ENCODE peak calls at places on chromosomes 7 and 10, in eight cellular contexts. One of them, this sample, is unnamed.

GRCh38 chr10:122499012-122499411 is 37.7 kb downstream of the HTRA1 start:
- DNase-seq in left cardiac atrium: no peak
- DNase-seq in NCI-H446 treated with DMSO at 0.1 percent for 48 hours: no peak
- DNase-seq in glutamatergic neuron: no peak
- DNase-seq in GM20000: no peak
- DNase-seq in prostate gland: no peak
- DNase-seq in naive thymus-derived CD4-positive, alpha-beta T cell: no peak
- DNase-seq in endothelial cell: no peak
- DNase-seq in this sample: no peak

GRCh38 chr10:97574374-97575100 is 2.0 kb downstream of the ANKRD2 start:
- DNase-seq in left cardiac atrium: peak
- DNase-seq in NCI-H446 treated with DMSO at 0.1 percent for 48 hours: peak
- DNase-seq in glutamatergic neuron: no peak
- DNase-seq in GM20000: no peak
- DNase-seq in prostate gland: peak
- DNase-seq in naive thymus-derived CD4-positive, alpha-beta T cell: no peak
- DNase-seq in endothelial cell: no peak
- DNase-seq in this sample: no peak

GRCh38 chr10:29579455-29579970 is 55.3 kb downstream of the SVIL start:
- DNase-seq in left cardiac atrium: no peak
- DNase-seq in NCI-H446 treated with DMSO at 0.1 percent for 48 hours: no peak
- DNase-seq in glutamatergic neuron: no peak
- DNase-seq in GM20000: no peak
- DNase-seq in prostate gland: no peak
- DNase-seq in naive thymus-derived CD4-positive, alpha-beta T cell: no peak
- DNase-seq in endothelial cell: no peak
- DNase-seq in this sample: no peak

GRCh38 chr7:149198161-149198816 is 2.9 kb downstream of the ZNF282 start:
- DNase-seq in left cardiac atrium: no peak
- DNase-seq in NCI-H446 treated with DMSO at 0.1 percent for 48 hours: no peak
- DNase-seq in glutamatergic neuron: no peak
- DNase-seq in GM20000: no peak
- DNase-seq in prostate gland: no peak
- DNase-seq in naive thymus-derived CD4-positive, alpha-beta T cell: no peak
- DNase-seq in endothelial cell: no peak
- DNase-seq in this sample: no peak

GRCh38 chr10:30915141-30915540 is 116.5 kb downstream of the ZNF438 start:
- DNase-seq in left cardiac atrium: no peak
- DNase-seq in NCI-H446 treated with DMSO at 0.1 percent for 48 hours: no peak
- DNase-seq in glutamatergic neuron: no peak
- DNase-seq in GM20000: no peak
- DNase-seq in prostate gland: no peak
- DNase-seq in naive thymus-derived CD4-positive, alpha-beta T cell: no peak
- DNase-seq in endothelial cell: no peak
- DNase-seq in this sample: no peak

GRCh38 chr10:133278577-133279265 is 2.1 kb upstream of the ADAM8 start:
- DNase-seq in left cardiac atrium: no peak
- DNase-seq in NCI-H446 treated with DMSO at 0.1 percent for 48 hours: no peak
- DNase-seq in glutamatergic neuron: no peak
- DNase-seq in GM20000: peak
- DNase-seq in prostate gland: peak
- DNase-seq in naive thymus-derived CD4-positive, alpha-beta T cell: no peak
- DNase-seq in endothelial cell: no peak
- DNase-seq in this sample: no peak

GRCh38 chr7:50502001-50502684 is 52.0 kb upstream of the FIGNL1 start:
- DNase-seq in left cardiac atrium: peak
- DNase-seq in NCI-H446 treated with DMSO at 0.1 percent for 48 hours: no peak
- DNase-seq in glutamatergic neuron: no peak
- DNase-seq in GM20000: no peak
- DNase-seq in prostate gland: no peak
- DNase-seq in naive thymus-derived CD4-positive, alpha-beta T cell: no peak
- DNase-seq in endothelial cell: no peak
- DNase-seq in this sample: no peak

GRCh38 chr7:77482015-77482414 is 55.1 kb upstream of the PTPN12 start:
- DNase-seq in left cardiac atrium: no peak
- DNase-seq in NCI-H446 treated with DMSO at 0.1 percent for 48 hours: no peak
- DNase-seq in glutamatergic neuron: no peak
- DNase-seq in GM20000: no peak
- DNase-seq in prostate gland: peak
- DNase-seq in naive thymus-derived CD4-positive, alpha-beta T cell: no peak
- DNase-seq in endothelial cell: no peak
- DNase-seq in this sample: no peak

GRCh38 chr10:71223365-71224058 is 11.1 kb downstream of the UNC5B start:
- DNase-seq in left cardiac atrium: no peak
- DNase-seq in NCI-H446 treated with DMSO at 0.1 percent for 48 hours: no peak
- DNase-seq in glutamatergic neuron: no peak
- DNase-seq in GM20000: no peak
- DNase-seq in prostate gland: no peak
- DNase-seq in naive thymus-derived CD4-positive, alpha-beta T cell: no peak
- DNase-seq in endothelial cell: no peak
- DNase-seq in this sample: no peak

GRCh38 chr10:69318997-69319727 is 40.9 kb downstream of the HK1 start:
- DNase-seq in left cardiac atrium: peak
- DNase-seq in NCI-H446 treated with DMSO at 0.1 percent for 48 hours: no peak
- DNase-seq in glutamatergic neuron: peak
- DNase-seq in GM20000: peak
- DNase-seq in prostate gland: peak
- DNase-seq in naive thymus-derived CD4-positive, alpha-beta T cell: peak
- DNase-seq in endothelial cell: peak
- DNase-seq in this sample: no peak

GRCh38 chr7:98990356-98990755 is 112.0 kb downstream of the TRRAP start:
- DNase-seq in left cardiac atrium: peak
- DNase-seq in NCI-H446 treated with DMSO at 0.1 percent for 48 hours: no peak
- DNase-seq in glutamatergic neuron: no peak
- DNase-seq in GM20000: no peak
- DNase-seq in prostate gland: no peak
- DNase-seq in naive thymus-derived CD4-positive, alpha-beta T cell: no peak
- DNase-seq in endothelial cell: no peak
- DNase-seq in this sample: no peak

GRCh38 chr10:630581-631073 is 58.8 kb downstream of the DIP2C start:
- DNase-seq in left cardiac atrium: no peak
- DNase-seq in NCI-H446 treated with DMSO at 0.1 percent for 48 hours: no peak
- DNase-seq in glutamatergic neuron: no peak
- DNase-seq in GM20000: no peak
- DNase-seq in prostate gland: no peak
- DNase-seq in naive thymus-derived CD4-positive, alpha-beta T cell: no peak
- DNase-seq in endothelial cell: no peak
- DNase-seq in this sample: no peak

GRCh38 chr10:93753621-93754250 is 4.0 kb upstream of the LGI1 start:
- DNase-seq in left cardiac atrium: no peak
- DNase-seq in NCI-H446 treated with DMSO at 0.1 percent for 48 hours: no peak
- DNase-seq in glutamatergic neuron: no peak
- DNase-seq in GM20000: no peak
- DNase-seq in prostate gland: no peak
- DNase-seq in naive thymus-derived CD4-positive, alpha-beta T cell: no peak
- DNase-seq in endothelial cell: no peak
- DNase-seq in this sample: no peak

GRCh38 chr7:151172273-151173141 is 5.0 kb upstream of the GBX1 start:
- DNase-seq in left cardiac atrium: peak
- DNase-seq in NCI-H446 treated with DMSO at 0.1 percent for 48 hours: peak
- DNase-seq in glutamatergic neuron: peak
- DNase-seq in GM20000: peak
- DNase-seq in prostate gland: peak
- DNase-seq in naive thymus-derived CD4-positive, alpha-beta T cell: peak
- DNase-seq in endothelial cell: peak
- DNase-seq in this sample: no peak

GRCh38 chr7:21128418-21128817 is 299.5 kb upstream of the SP4 start:
- DNase-seq in left cardiac atrium: no peak
- DNase-seq in NCI-H446 treated with DMSO at 0.1 percent for 48 hours: peak
- DNase-seq in glutamatergic neuron: no peak
- DNase-seq in GM20000: no peak
- DNase-seq in prostate gland: peak
- DNase-seq in naive thymus-derived CD4-positive, alpha-beta T cell: no peak
- DNase-seq in endothelial cell: no peak
- DNase-seq in this sample: no peak

GRCh38 chr7:1915956-1916620 is 246.0 kb downstream of the ELFN1 start:
- DNase-seq in left cardiac atrium: no peak
- DNase-seq in NCI-H446 treated with DMSO at 0.1 percent for 48 hours: no peak
- DNase-seq in glutamatergic neuron: no peak
- DNase-seq in GM20000: no peak
- DNase-seq in prostate gland: no peak
- DNase-seq in naive thymus-derived CD4-positive, alpha-beta T cell: no peak
- DNase-seq in endothelial cell: no peak
- DNase-seq in this sample: no peak

GRCh38 chr7:20913853-20914252 is 127.2 kb upstream of the SP8 start:
- DNase-seq in left cardiac atrium: no peak
- DNase-seq in NCI-H446 treated with DMSO at 0.1 percent for 48 hours: no peak
- DNase-seq in glutamatergic neuron: no peak
- DNase-seq in GM20000: no peak
- DNase-seq in prostate gland: no peak
- DNase-seq in naive thymus-derived CD4-positive, alpha-beta T cell: no peak
- DNase-seq in endothelial cell: no peak
- DNase-seq in this sample: no peak

GRCh38 chr10:128047991-128048826 is 78.0 kb downstream of the MKI67 start:
- DNase-seq in left cardiac atrium: no peak
- DNase-seq in NCI-H446 treated with DMSO at 0.1 percent for 48 hours: no peak
- DNase-seq in glutamatergic neuron: no peak
- DNase-seq in GM20000: no peak
- DNase-seq in prostate gland: peak
- DNase-seq in naive thymus-derived CD4-positive, alpha-beta T cell: peak
- DNase-seq in endothelial cell: no peak
- DNase-seq in this sample: no peak

GRCh38 chr7:130912086-130912909 is 178.3 kb upstream of the KLF14 start:
- DNase-seq in left cardiac atrium: no peak
- DNase-seq in NCI-H446 treated with DMSO at 0.1 percent for 48 hours: no peak
- DNase-seq in glutamatergic neuron: no peak
- DNase-seq in GM20000: no peak
- DNase-seq in prostate gland: no peak
- DNase-seq in naive thymus-derived CD4-positive, alpha-beta T cell: no peak
- DNase-seq in endothelial cell: no peak
- DNase-seq in this sample: no peak

GRCh38 chr7:99140813-99141212 is 3.1 kb downstream of the SMURF1 start:
- DNase-seq in left cardiac atrium: no peak
- DNase-seq in NCI-H446 treated with DMSO at 0.1 percent for 48 hours: no peak
- DNase-seq in glutamatergic neuron: no peak
- DNase-seq in GM20000: no peak
- DNase-seq in prostate gland: no peak
- DNase-seq in naive thymus-derived CD4-positive, alpha-beta T cell: no peak
- DNase-seq in endothelial cell: no peak
- DNase-seq in this sample: no peak

GRCh38 chr10:124062390-124062789 is 31.0 kb downstream of the CHST15 start:
- DNase-seq in left cardiac atrium: no peak
- DNase-seq in NCI-H446 treated with DMSO at 0.1 percent for 48 hours: no peak
- DNase-seq in glutamatergic neuron: no peak
- DNase-seq in GM20000: no peak
- DNase-seq in prostate gland: no peak
- DNase-seq in naive thymus-derived CD4-positive, alpha-beta T cell: no peak
- DNase-seq in endothelial cell: no peak
- DNase-seq in this sample: no peak

GRCh38 chr10:124447741-124448466 is 1.9 kb downstream of the NKX1-2 start:
- DNase-seq in left cardiac atrium: no peak
- DNase-seq in NCI-H446 treated with DMSO at 0.1 percent for 48 hours: no peak
- DNase-seq in glutamatergic neuron: no peak
- DNase-seq in GM20000: peak
- DNase-seq in prostate gland: no peak
- DNase-seq in naive thymus-derived CD4-positive, alpha-beta T cell: no peak
- DNase-seq in endothelial cell: no peak
- DNase-seq in this sample: no peak

GRCh38 chr10:50396491-50397311 is 145.4 kb upstream of the ASAH2 start:
- DNase-seq in left cardiac atrium: no peak
- DNase-seq in NCI-H446 treated with DMSO at 0.1 percent for 48 hours: no peak
- DNase-seq in glutamatergic neuron: no peak
- DNase-seq in GM20000: peak
- DNase-seq in prostate gland: no peak
- DNase-seq in naive thymus-derived CD4-positive, alpha-beta T cell: no peak
- DNase-seq in endothelial cell: no peak
- DNase-seq in this sample: no peak

GRCh38 chr7:100053201-100053600 is 3.6 kb downstream of the ZSCAN21 start:
- DNase-seq in left cardiac atrium: no peak
- DNase-seq in NCI-H446 treated with DMSO at 0.1 percent for 48 hours: peak
- DNase-seq in glutamatergic neuron: peak
- DNase-seq in GM20000: peak
- DNase-seq in prostate gland: peak
- DNase-seq in naive thymus-derived CD4-positive, alpha-beta T cell: peak
- DNase-seq in endothelial cell: peak
- DNase-seq in this sample: no peak

GRCh38 chr7:34523233-34523918 is 134.6 kb upstream of the NPSR1 start:
- DNase-seq in left cardiac atrium: no peak
- DNase-seq in NCI-H446 treated with DMSO at 0.1 percent for 48 hours: no peak
- DNase-seq in glutamatergic neuron: no peak
- DNase-seq in GM20000: no peak
- DNase-seq in prostate gland: no peak
- DNase-seq in naive thymus-derived CD4-positive, alpha-beta T cell: no peak
- DNase-seq in endothelial cell: no peak
- DNase-seq in this sample: no peak

GRCh38 chr7:16753102-16753931 is at the start of gene TSPAN13:
- DNase-seq in left cardiac atrium: peak
- DNase-seq in NCI-H446 treated with DMSO at 0.1 percent for 48 hours: peak
- DNase-seq in glutamatergic neuron: peak
- DNase-seq in GM20000: peak
- DNase-seq in prostate gland: peak
- DNase-seq in naive thymus-derived CD4-positive, alpha-beta T cell: peak
- DNase-seq in endothelial cell: peak
- DNase-seq in this sample: peak

GRCh38 chr7:29413511-29414178 is 150.0 kb upstream of the PRR15 start:
- DNase-seq in left cardiac atrium: no peak
- DNase-seq in NCI-H446 treated with DMSO at 0.1 percent for 48 hours: no peak
- DNase-seq in glutamatergic neuron: no peak
- DNase-seq in GM20000: no peak
- DNase-seq in prostate gland: no peak
- DNase-seq in naive thymus-derived CD4-positive, alpha-beta T cell: no peak
- DNase-seq in endothelial cell: no peak
- DNase-seq in this sample: no peak